ENCODE peak calls at places on chromosomes 6 and 20, in six cellular contexts. C is GM23248, O is hepatocyte, U is SK-N-SH, G is HCT116, Z is MM.1S. H is an unnamed sample.

GRCh38 chr20:56428881-56429280 is 16.8 kb downstream of the CASS4 start:
- DNase-seq in C (no peak), O (no peak), U (no peak), G (no peak), Z (no peak), H (no peak)

GRCh38 chr20:55540013-55540412 is 465.3 kb downstream of the CBLN4 start:
- DNase-seq in C (no peak), O (no peak), U (no peak), G (no peak), Z (no peak), H (no peak)

GRCh38 chr20:53839423-53840176 is 230.8 kb downstream of the BCAS1 start:
- DNase-seq in C (no peak), O (no peak), U (no peak), G (no peak), Z (peak; percentile 98), H (peak; percentile 94)

GRCh38 chr20:19672498-19672897 is 85.6 kb upstream of the RIN2 start:
- DNase-seq in C (no peak), O (no peak), U (no peak), G (no peak), Z (no peak), H (no peak)

GRCh38 chr6:97240222-97240621 is 42.8 kb downstream of the MMS22L start:
- DNase-seq in C (peak; percentile 63), O (no peak), U (no peak), G (no peak), Z (no peak), H (no peak)

GRCh38 chr6:70651326-70651905 is 16.3 kb upstream of the SMAP1 start:
- DNase-seq in C (no peak), O (no peak), U (no peak), G (no peak), Z (peak; percentile 86), H (no peak)

GRCh38 chr6:82380566-82381185 is 17.1 kb downstream of the TPBG start:
- DNase-seq in C (peak; percentile 46), O (no peak), U (no peak), G (no peak), Z (no peak), H (no peak)

GRCh38 chr6:167787896-167788530 is 38.7 kb upstream of the AFDN start:
- DNase-seq in C (no peak), O (no peak), U (no peak), G (no peak), Z (no peak), H (no peak)

GRCh38 chr6:2132416-2132815 is 113.0 kb downstream of the GMDS start:
- DNase-seq in C (no peak), O (no peak), U (no peak), G (peak; percentile 66), Z (no peak), H (no peak)

GRCh38 chr6:151004415-151005024 is 139.0 kb downstream of the MTHFD1L start:
- DNase-seq in C (peak; percentile 93), O (no peak), U (no peak), G (no peak), Z (no peak), H (no peak)

GRCh38 chr6:12751694-12752304 is 35.2 kb downstream of the PHACTR1 start:
- DNase-seq in C (peak; percentile 69), O (peak; percentile 85), U (no peak), G (no peak), Z (peak; percentile 58), H (peak; percentile 26)

DNA sequence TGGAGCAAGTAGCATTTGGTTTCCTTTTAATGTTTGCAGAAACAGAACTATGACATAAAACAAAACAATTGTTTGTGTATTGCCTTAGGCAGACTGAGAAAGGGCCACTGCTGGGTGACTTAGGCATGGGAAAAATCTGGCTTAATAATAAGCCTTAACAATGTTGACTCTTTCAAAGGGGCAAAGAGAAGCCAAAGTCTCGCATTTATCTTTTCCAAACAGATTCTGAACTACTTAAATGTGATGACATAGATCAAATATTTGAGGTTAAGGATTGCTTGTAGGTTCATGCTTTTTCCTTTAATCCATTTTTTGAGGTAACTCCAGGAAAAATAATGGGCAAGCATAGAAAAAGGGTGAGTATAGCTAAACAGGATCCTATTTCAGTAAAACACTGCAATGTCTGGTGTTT is 39.6 kb downstream of the ADAT2 start:
- DNase-seq in C (peak; percentile 67), O (peak; percentile 37), U (no peak), G (no peak), Z (no peak), H (no peak)
- TF ChIP-seq EZH2phosphoT487 in C (peak; percentile 65), O (no peak), U (no peak), G (no peak), Z (no peak), H (no peak)

GRCh38 chr6:44503471-44503870 is 116.0 kb downstream of the CDC5L start:
- DNase-seq in C (no peak), O (no peak), U (no peak), G (no peak), Z (no peak), H (no peak)
- H3K9me2 ChIP-seq in C (no peaks in the 10 kb centered on the region), O (no peaks in the 10 kb centered on the region), U (no peaks in the 10 kb centered on the region), G (no peaks in the 10 kb centered on the region), Z (no peaks in the 10 kb centered on the region), H (no peaks in the 10 kb centered on the region)

DNA sequence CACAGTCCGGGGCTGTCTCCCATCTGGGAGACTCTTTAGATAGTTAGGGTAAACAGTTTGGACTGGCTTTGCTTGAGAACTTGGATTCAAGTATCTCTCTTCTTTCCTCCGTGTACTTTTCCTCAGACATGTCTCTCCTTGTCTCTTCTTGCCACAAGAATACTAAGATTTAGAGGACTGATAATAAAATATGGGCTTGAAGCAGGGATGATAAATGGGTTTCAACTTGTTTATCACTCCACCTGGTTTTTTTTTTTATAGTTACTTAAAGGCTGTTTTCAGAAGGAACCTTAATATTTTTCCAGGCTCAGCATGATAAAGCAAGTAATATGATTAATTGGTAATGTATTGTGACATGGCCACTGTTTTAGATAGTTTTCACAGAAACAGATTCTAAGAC is 40.9 kb upstream of the KIF13A start:
- DNase-seq in C (no peak), O (no peak), U (no peak), G (no peak), Z (no peak), H (no peak)
- TF ChIP-seq EZH2phosphoT487 in C (no peak), O (no peak), U (no peak), G (no peak), Z (no peak), H (no peak)

GRCh38 chr6:83411731-83412130 is 19.1 kb downstream of the ME1 start:
- DNase-seq in C (no peak), O (no peak), U (no peak), G (no peak), Z (no peak), H (no peak)
- H3K9me2 ChIP-seq in C (no peaks in the 10 kb centered on the region), O (no peaks in the 10 kb centered on the region), U (no peaks in the 10 kb centered on the region), G (no peaks in the 10 kb centered on the region), Z (no peaks in the 10 kb centered on the region), H (no peaks in the 10 kb centered on the region)

DNA sequence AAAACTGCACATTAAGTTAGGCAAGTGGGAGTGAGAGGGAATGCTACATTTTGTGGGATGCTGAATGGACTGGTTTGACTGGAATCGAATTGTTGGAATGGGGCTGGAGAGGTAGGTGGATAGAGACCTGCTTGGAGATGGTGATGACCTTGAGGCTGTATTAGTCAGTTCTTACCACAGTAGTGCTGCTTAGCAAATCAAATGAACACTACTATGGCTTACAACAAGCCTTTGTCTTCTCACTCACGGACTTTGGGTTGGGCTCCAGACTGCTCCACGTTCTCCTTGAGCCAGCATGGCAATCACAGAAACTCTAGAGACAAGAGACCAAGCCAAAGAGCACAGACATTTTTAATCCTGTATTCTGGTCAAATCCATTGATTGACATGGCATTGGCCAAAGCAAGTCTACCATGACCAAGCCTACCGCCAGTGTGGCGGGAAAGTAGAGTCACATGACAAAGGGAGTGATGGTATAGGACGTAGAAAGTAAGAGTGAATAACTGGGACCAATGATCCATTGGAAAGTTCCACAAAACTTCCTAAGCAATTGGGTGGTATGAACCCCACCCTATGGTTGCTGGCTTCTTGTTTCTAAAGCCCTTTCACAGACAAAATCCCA is 70.3 kb upstream of the FOXP4 start:
- DNase-seq in C (no peak), O (no peak), U (no peak), G (no peak), Z (no peak), H (no peak)
- TF ChIP-seq EZH2phosphoT487 in C (no peak), O (no peak), U (no peak), G (no peak), Z (no peak), H (no peak)

GRCh38 chr6:113065606-113066005 is 718.5 kb downstream of the RFPL4B start:
- DNase-seq in C (peak; percentile 30), O (no peak), U (no peak), G (no peak), Z (no peak), H (no peak)

GRCh38 chr6:113073611-113074191 is 726.6 kb downstream of the RFPL4B start:
- DNase-seq in C (peak; percentile 74), O (no peak), U (no peak), G (no peak), Z (no peak), H (no peak)

GRCh38 chr6:113067612-113068262 is 720.6 kb downstream of the RFPL4B start:
- DNase-seq in C (peak; percentile 56), O (no peak), U (no peak), G (no peak), Z (peak; percentile 14), H (no peak)

GRCh38 chr6:113068569-113068968 is 721.4 kb downstream of the RFPL4B start:
- DNase-seq in C (peak; percentile 4), O (no peak), U (no peak), G (no peak), Z (no peak), H (no peak)
- H3K9me2 ChIP-seq in C (no peaks in the 10 kb centered on the region), O (no peaks in the 10 kb centered on the region), U (no peaks in the 10 kb centered on the region), G (no peaks in the 10 kb centered on the region), Z (no peaks in the 10 kb centered on the region), H (no peaks in the 10 kb centered on the region)

GRCh38 chr20:62809530-62810428 is 5.1 kb downstream of the OGFR start:
- DNase-seq in C (no peak), O (no peak), U (no peak), G (no peak), Z (no peak), H (no peak)

GRCh38 chr20:62812907-62813200 is 4.0 kb upstream of the COL9A3 start:
- DNase-seq in C (no peak), O (no peak), U (no peak), G (no peak), Z (no peak), H (no peak)

GRCh38 chr20:62812181-62812906 is 4.5 kb upstream of the COL9A3 start:
- DNase-seq in C (no peak), O (no peak), U (no peak), G (no peak), Z (no peak), H (no peak)

GRCh38 chr20:62811720-62812119 is 5.1 kb upstream of the COL9A3 start:
- DNase-seq in C (no peak), O (no peak), U (no peak), G (no peak), Z (no peak), H (no peak)

DNA sequence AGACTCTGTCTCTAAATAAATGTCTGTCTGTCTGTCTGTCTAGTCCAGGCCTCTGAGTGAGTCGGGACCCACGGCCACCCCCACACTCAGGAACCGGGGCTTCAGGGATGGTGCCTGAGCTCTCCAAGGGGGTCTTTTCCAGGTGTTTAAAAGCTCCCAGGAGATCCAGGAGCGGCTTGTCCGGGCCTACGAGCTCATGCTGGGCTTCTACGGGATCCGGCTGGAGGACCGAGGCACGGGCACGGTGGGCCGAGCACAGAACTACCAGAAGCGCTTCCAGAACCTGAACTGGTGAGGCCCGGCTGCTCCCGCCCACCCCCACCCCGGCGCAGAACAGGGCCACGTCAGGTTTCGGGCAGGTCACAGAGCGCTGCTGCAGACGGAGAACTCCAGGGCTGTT is 5.5 kb upstream of the COL9A3 start:
- DNase-seq in C (no peak), O (no peak), U (no peak), G (no peak), Z (no peak), H (no peak)
- TF ChIP-seq EZH2phosphoT487 in C (no peak), O (no peak), U (no peak), G (no peak), Z (no peak), H (no peak)

GRCh38 chr6:16836186-16836981 is 75.1 kb upstream of the ATXN1 start:
- DNase-seq in C (peak; percentile 51), O (no peak), U (no peak), G (no peak), Z (peak; percentile 71), H (no peak)
- H3K9me2 ChIP-seq in C (no peaks in the 10 kb centered on the region), O (no peaks in the 10 kb centered on the region), U (no peaks in the 10 kb centered on the region), G (no peaks in the 10 kb centered on the region), Z (no peaks in the 10 kb centered on the region), H (no peaks in the 10 kb centered on the region)